ENCODE peak calls at places on chromosomes 6 and 20, in ten cellular contexts. One of them, this sample, is unnamed.

GRCh38 chr6:116370717-116371383 is at the start of gene DSE:
- DNase-seq in Calu3: peak; percentile 73
- DNase-seq in right lobe of liver: peak; percentile 92
- DNase-seq in activated CD4-positive, alpha-beta memory T cell treated with anti-CD3 and anti-CD28 coated beads for 36 hours: peak; percentile 74
- DNase-seq in stomach: peak; percentile 67
- DNase-seq in activated T-helper 1 cell treated with anti-CD3 and anti-CD28 coated beads, Interleukin-2, amount 50 U/mL, for 16 hours: peak; percentile 59
- DNase-seq in naive thymus-derived CD8-positive, alpha-beta T cell: peak; percentile 51
- DNase-seq in left ventricle myocardium superior: peak; percentile 89
- DNase-seq in NCI-H2227 treated with DMSO at 0.1 percent for 48 hours: peak; percentile 32
- DNase-seq in SW 1271: no peak
- DNase-seq in this sample: peak; percentile 37

GRCh38 chr20:56195946-56196345 is 52.6 kb upstream of the MC3R start:
- DNase-seq in Calu3: no peak
- DNase-seq in SW 1271: no peak
- DNase-seq in right lobe of liver: no peak
- DNase-seq in activated CD4-positive, alpha-beta memory T cell treated with anti-CD3 and anti-CD28 coated beads for 36 hours: no peak
- DNase-seq in NCI-H2227 treated with DMSO at 0.1 percent for 48 hours: no peak
- DNase-seq in left ventricle myocardium superior: no peak
- DNase-seq in stomach: no peak
- DNase-seq in activated T-helper 1 cell treated with anti-CD3 and anti-CD28 coated beads, Interleukin-2, amount 50 U/mL, for 16 hours: no peak
- DNase-seq in naive thymus-derived CD8-positive, alpha-beta T cell: no peak
- DNase-seq in this sample: no peak

GRCh38 chr20:49160057-49160929 is 27.8 kb downstream of the STAU1 start:
- DNase-seq in SW 1271: no peak
- DNase-seq in NCI-H2227 treated with DMSO at 0.1 percent for 48 hours: no peak
- DNase-seq in activated CD4-positive, alpha-beta memory T cell treated with anti-CD3 and anti-CD28 coated beads for 36 hours: no peak
- DNase-seq in naive thymus-derived CD8-positive, alpha-beta T cell: no peak
- DNase-seq in Calu3: no peak
- DNase-seq in right lobe of liver: no peak
- DNase-seq in activated T-helper 1 cell treated with anti-CD3 and anti-CD28 coated beads, Interleukin-2, amount 50 U/mL, for 16 hours: no peak
- DNase-seq in stomach: no peak
- DNase-seq in left ventricle myocardium superior: no peak
- DNase-seq in this sample: no peak

GRCh38 chr20:37327748-37328147 is 18.2 kb upstream of the SRC start:
- DNase-seq in naive thymus-derived CD8-positive, alpha-beta T cell: no peak
- DNase-seq in SW 1271: no peak
- DNase-seq in Calu3: no peak
- DNase-seq in NCI-H2227 treated with DMSO at 0.1 percent for 48 hours: no peak
- DNase-seq in activated T-helper 1 cell treated with anti-CD3 and anti-CD28 coated beads, Interleukin-2, amount 50 U/mL, for 16 hours: no peak
- DNase-seq in activated CD4-positive, alpha-beta memory T cell treated with anti-CD3 and anti-CD28 coated beads for 36 hours: no peak
- DNase-seq in left ventricle myocardium superior: peak; percentile 82
- DNase-seq in right lobe of liver: no peak
- DNase-seq in stomach: peak; percentile 47
- DNase-seq in this sample: no peak

GRCh38 chr6:39753745-39754084 is 28.5 kb upstream of the KIF6 start:
- DNase-seq in Calu3: no peak
- DNase-seq in stomach: no peak
- DNase-seq in right lobe of liver: no peak
- DNase-seq in activated T-helper 1 cell treated with anti-CD3 and anti-CD28 coated beads, Interleukin-2, amount 50 U/mL, for 16 hours: no peak
- DNase-seq in left ventricle myocardium superior: peak; percentile 32
- DNase-seq in naive thymus-derived CD8-positive, alpha-beta T cell: no peak
- DNase-seq in NCI-H2227 treated with DMSO at 0.1 percent for 48 hours: no peak
- DNase-seq in SW 1271: no peak
- DNase-seq in activated CD4-positive, alpha-beta memory T cell treated with anti-CD3 and anti-CD28 coated beads for 36 hours: no peak
- DNase-seq in this sample: no peak

GRCh38 chr6:52598123-52598823 is 21.4 kb upstream of the TRAM2 start:
- DNase-seq in right lobe of liver: peak; percentile 42
- DNase-seq in Calu3: peak; percentile 79
- DNase-seq in stomach: peak; percentile 46
- DNase-seq in SW 1271: no peak
- DNase-seq in activated CD4-positive, alpha-beta memory T cell treated with anti-CD3 and anti-CD28 coated beads for 36 hours: peak; percentile 40
- DNase-seq in NCI-H2227 treated with DMSO at 0.1 percent for 48 hours: peak; percentile 78
- DNase-seq in left ventricle myocardium superior: peak; percentile 61
- DNase-seq in naive thymus-derived CD8-positive, alpha-beta T cell: peak; percentile 7
- DNase-seq in activated T-helper 1 cell treated with anti-CD3 and anti-CD28 coated beads, Interleukin-2, amount 50 U/mL, for 16 hours: no peak
- DNase-seq in this sample: peak; percentile 49

GRCh38 chr20:59019217-59019616 is at the start of gene TUBB1:
- DNase-seq in naive thymus-derived CD8-positive, alpha-beta T cell: no peak
- DNase-seq in activated CD4-positive, alpha-beta memory T cell treated with anti-CD3 and anti-CD28 coated beads for 36 hours: no peak
- DNase-seq in NCI-H2227 treated with DMSO at 0.1 percent for 48 hours: no peak
- DNase-seq in SW 1271: no peak
- DNase-seq in right lobe of liver: no peak
- DNase-seq in left ventricle myocardium superior: no peak
- DNase-seq in Calu3: no peak
- DNase-seq in activated T-helper 1 cell treated with anti-CD3 and anti-CD28 coated beads, Interleukin-2, amount 50 U/mL, for 16 hours: no peak
- DNase-seq in stomach: no peak
- DNase-seq in this sample: no peak

GRCh38 chr20:4234128-4234527 is 218.8 kb upstream of the RNF24 start:
- DNase-seq in stomach: no peak
- DNase-seq in Calu3: no peak
- DNase-seq in naive thymus-derived CD8-positive, alpha-beta T cell: no peak
- DNase-seq in activated T-helper 1 cell treated with anti-CD3 and anti-CD28 coated beads, Interleukin-2, amount 50 U/mL, for 16 hours: no peak
- DNase-seq in left ventricle myocardium superior: no peak
- DNase-seq in SW 1271: no peak
- DNase-seq in right lobe of liver: no peak
- DNase-seq in NCI-H2227 treated with DMSO at 0.1 percent for 48 hours: no peak
- DNase-seq in activated CD4-positive, alpha-beta memory T cell treated with anti-CD3 and anti-CD28 coated beads for 36 hours: no peak
- DNase-seq in this sample: peak; percentile 29

GRCh38 chr6:85062884-85063283 is 298.5 kb upstream of the TBX18 start:
- DNase-seq in NCI-H2227 treated with DMSO at 0.1 percent for 48 hours: no peak
- DNase-seq in SW 1271: no peak
- DNase-seq in naive thymus-derived CD8-positive, alpha-beta T cell: no peak
- DNase-seq in activated T-helper 1 cell treated with anti-CD3 and anti-CD28 coated beads, Interleukin-2, amount 50 U/mL, for 16 hours: no peak
- DNase-seq in activated CD4-positive, alpha-beta memory T cell treated with anti-CD3 and anti-CD28 coated beads for 36 hours: no peak
- DNase-seq in Calu3: no peak
- DNase-seq in left ventricle myocardium superior: no peak
- DNase-seq in right lobe of liver: no peak
- DNase-seq in stomach: no peak
- DNase-seq in this sample: no peak

GRCh38 chr6:3526962-3527796 is 70.3 kb upstream of the SLC22A23 start:
- DNase-seq in SW 1271: no peak
- DNase-seq in Calu3: no peak
- DNase-seq in naive thymus-derived CD8-positive, alpha-beta T cell: no peak
- DNase-seq in activated T-helper 1 cell treated with anti-CD3 and anti-CD28 coated beads, Interleukin-2, amount 50 U/mL, for 16 hours: no peak
- DNase-seq in stomach: no peak
- DNase-seq in right lobe of liver: no peak
- DNase-seq in left ventricle myocardium superior: no peak
- DNase-seq in activated CD4-positive, alpha-beta memory T cell treated with anti-CD3 and anti-CD28 coated beads for 36 hours: no peak
- DNase-seq in NCI-H2227 treated with DMSO at 0.1 percent for 48 hours: no peak
- DNase-seq in this sample: no peak

GRCh38 chr20:46546293-46546692 is 4.2 kb downstream of the OCSTAMP start:
- DNase-seq in SW 1271: no peak
- DNase-seq in NCI-H2227 treated with DMSO at 0.1 percent for 48 hours: no peak
- DNase-seq in activated T-helper 1 cell treated with anti-CD3 and anti-CD28 coated beads, Interleukin-2, amount 50 U/mL, for 16 hours: no peak
- DNase-seq in activated CD4-positive, alpha-beta memory T cell treated with anti-CD3 and anti-CD28 coated beads for 36 hours: no peak
- DNase-seq in naive thymus-derived CD8-positive, alpha-beta T cell: no peak
- DNase-seq in left ventricle myocardium superior: no peak
- DNase-seq in stomach: no peak
- DNase-seq in Calu3: no peak
- DNase-seq in right lobe of liver: no peak
- DNase-seq in this sample: no peak

GRCh38 chr20:62808211-62808865 is 3.7 kb downstream of the OGFR start:
- DNase-seq in Calu3: peak; percentile 89
- DNase-seq in NCI-H2227 treated with DMSO at 0.1 percent for 48 hours: peak; percentile 21
- DNase-seq in activated T-helper 1 cell treated with anti-CD3 and anti-CD28 coated beads, Interleukin-2, amount 50 U/mL, for 16 hours: peak; percentile 61
- DNase-seq in left ventricle myocardium superior: peak; percentile 82
- DNase-seq in stomach: peak; percentile 70
- DNase-seq in activated CD4-positive, alpha-beta memory T cell treated with anti-CD3 and anti-CD28 coated beads for 36 hours: peak; percentile 80
- DNase-seq in SW 1271: no peak
- DNase-seq in right lobe of liver: peak; percentile 72
- DNase-seq in naive thymus-derived CD8-positive, alpha-beta T cell: peak; percentile 74
- DNase-seq in this sample: no peak

GRCh38 chr6:132132420-132132819 is 181.2 kb upstream of the CCN2 start:
- DNase-seq in NCI-H2227 treated with DMSO at 0.1 percent for 48 hours: no peak
- DNase-seq in stomach: no peak
- DNase-seq in Calu3: peak; percentile 4
- DNase-seq in left ventricle myocardium superior: no peak
- DNase-seq in SW 1271: no peak
- DNase-seq in naive thymus-derived CD8-positive, alpha-beta T cell: no peak
- DNase-seq in activated T-helper 1 cell treated with anti-CD3 and anti-CD28 coated beads, Interleukin-2, amount 50 U/mL, for 16 hours: no peak
- DNase-seq in right lobe of liver: no peak
- DNase-seq in activated CD4-positive, alpha-beta memory T cell treated with anti-CD3 and anti-CD28 coated beads for 36 hours: no peak
- DNase-seq in this sample: no peak

GRCh38 chr6:75481394-75481793 is 12.2 kb downstream of the FILIP1 start:
- DNase-seq in activated CD4-positive, alpha-beta memory T cell treated with anti-CD3 and anti-CD28 coated beads for 36 hours: no peak
- DNase-seq in naive thymus-derived CD8-positive, alpha-beta T cell: no peak
- DNase-seq in SW 1271: no peak
- DNase-seq in activated T-helper 1 cell treated with anti-CD3 and anti-CD28 coated beads, Interleukin-2, amount 50 U/mL, for 16 hours: no peak
- DNase-seq in left ventricle myocardium superior: no peak
- DNase-seq in NCI-H2227 treated with DMSO at 0.1 percent for 48 hours: no peak
- DNase-seq in Calu3: no peak
- DNase-seq in right lobe of liver: no peak
- DNase-seq in stomach: no peak
- DNase-seq in this sample: no peak

GRCh38 chr6:68235192-68235812 is 399.8 kb upstream of the ADGRB3 start:
- DNase-seq in activated CD4-positive, alpha-beta memory T cell treated with anti-CD3 and anti-CD28 coated beads for 36 hours: no peak
- DNase-seq in naive thymus-derived CD8-positive, alpha-beta T cell: no peak
- DNase-seq in left ventricle myocardium superior: no peak
- DNase-seq in right lobe of liver: no peak
- DNase-seq in Calu3: no peak
- DNase-seq in SW 1271: no peak
- DNase-seq in NCI-H2227 treated with DMSO at 0.1 percent for 48 hours: no peak
- DNase-seq in activated T-helper 1 cell treated with anti-CD3 and anti-CD28 coated beads, Interleukin-2, amount 50 U/mL, for 16 hours: no peak
- DNase-seq in stomach: no peak
- DNase-seq in this sample: no peak

GRCh38 chr6:14763139-14763538 is 482.7 kb upstream of the JARID2 start:
- DNase-seq in naive thymus-derived CD8-positive, alpha-beta T cell: no peak
- DNase-seq in left ventricle myocardium superior: no peak
- DNase-seq in stomach: no peak
- DNase-seq in activated T-helper 1 cell treated with anti-CD3 and anti-CD28 coated beads, Interleukin-2, amount 50 U/mL, for 16 hours: no peak
- DNase-seq in Calu3: no peak
- DNase-seq in NCI-H2227 treated with DMSO at 0.1 percent for 48 hours: no peak
- DNase-seq in SW 1271: no peak
- DNase-seq in right lobe of liver: peak; percentile 30
- DNase-seq in activated CD4-positive, alpha-beta memory T cell treated with anti-CD3 and anti-CD28 coated beads for 36 hours: no peak
- DNase-seq in this sample: peak; percentile 91

GRCh38 chr20:46621492-46621891 is 29.8 kb downstream of the SLC13A3 start:
- DNase-seq in activated T-helper 1 cell treated with anti-CD3 and anti-CD28 coated beads, Interleukin-2, amount 50 U/mL, for 16 hours: no peak
- DNase-seq in stomach: no peak
- DNase-seq in activated CD4-positive, alpha-beta memory T cell treated with anti-CD3 and anti-CD28 coated beads for 36 hours: no peak
- DNase-seq in SW 1271: no peak
- DNase-seq in right lobe of liver: no peak
- DNase-seq in left ventricle myocardium superior: no peak
- DNase-seq in naive thymus-derived CD8-positive, alpha-beta T cell: no peak
- DNase-seq in NCI-H2227 treated with DMSO at 0.1 percent for 48 hours: no peak
- DNase-seq in Calu3: no peak
- DNase-seq in this sample: no peak

GRCh38 chr6:96153775-96154174 is 138.0 kb downstream of the FUT9 start:
- DNase-seq in activated T-helper 1 cell treated with anti-CD3 and anti-CD28 coated beads, Interleukin-2, amount 50 U/mL, for 16 hours: no peak
- DNase-seq in activated CD4-positive, alpha-beta memory T cell treated with anti-CD3 and anti-CD28 coated beads for 36 hours: no peak
- DNase-seq in SW 1271: no peak
- DNase-seq in naive thymus-derived CD8-positive, alpha-beta T cell: no peak
- DNase-seq in stomach: no peak
- DNase-seq in Calu3: no peak
- DNase-seq in NCI-H2227 treated with DMSO at 0.1 percent for 48 hours: no peak
- DNase-seq in right lobe of liver: no peak
- DNase-seq in left ventricle myocardium superior: no peak
- DNase-seq in this sample: no peak

GRCh38 chr6:146915671-146916127 is 288.5 kb upstream of the STXBP5 start:
- DNase-seq in naive thymus-derived CD8-positive, alpha-beta T cell: no peak
- DNase-seq in NCI-H2227 treated with DMSO at 0.1 percent for 48 hours: no peak
- DNase-seq in Calu3: no peak
- DNase-seq in stomach: no peak
- DNase-seq in left ventricle myocardium superior: no peak
- DNase-seq in activated CD4-positive, alpha-beta memory T cell treated with anti-CD3 and anti-CD28 coated beads for 36 hours: no peak
- DNase-seq in activated T-helper 1 cell treated with anti-CD3 and anti-CD28 coated beads, Interleukin-2, amount 50 U/mL, for 16 hours: no peak
- DNase-seq in SW 1271: peak; percentile 12
- DNase-seq in right lobe of liver: no peak
- DNase-seq in this sample: no peak

GRCh38 chr20:50678213-50678898 is 13.0 kb downstream of the RIPOR3 start:
- DNase-seq in naive thymus-derived CD8-positive, alpha-beta T cell: no peak
- DNase-seq in left ventricle myocardium superior: no peak
- DNase-seq in NCI-H2227 treated with DMSO at 0.1 percent for 48 hours: no peak
- DNase-seq in right lobe of liver: peak; percentile 31
- DNase-seq in Calu3: peak; percentile 98
- DNase-seq in stomach: peak; percentile 93
- DNase-seq in SW 1271: no peak
- DNase-seq in activated CD4-positive, alpha-beta memory T cell treated with anti-CD3 and anti-CD28 coated beads for 36 hours: no peak
- DNase-seq in activated T-helper 1 cell treated with anti-CD3 and anti-CD28 coated beads, Interleukin-2, amount 50 U/mL, for 16 hours: no peak
- DNase-seq in this sample: peak; percentile 95

GRCh38 chr6:113997106-113997505 is 26.2 kb upstream of the HDAC2 start:
- DNase-seq in naive thymus-derived CD8-positive, alpha-beta T cell: no peak
- DNase-seq in right lobe of liver: no peak
- DNase-seq in activated CD4-positive, alpha-beta memory T cell treated with anti-CD3 and anti-CD28 coated beads for 36 hours: no peak
- DNase-seq in NCI-H2227 treated with DMSO at 0.1 percent for 48 hours: no peak
- DNase-seq in activated T-helper 1 cell treated with anti-CD3 and anti-CD28 coated beads, Interleukin-2, amount 50 U/mL, for 16 hours: no peak
- DNase-seq in left ventricle myocardium superior: no peak
- DNase-seq in SW 1271: peak; percentile 68
- DNase-seq in Calu3: no peak
- DNase-seq in stomach: no peak
- DNase-seq in this sample: no peak

GRCh38 chr6:111230351-111231077 is 143.2 kb downstream of the SLC16A10 start:
- DNase-seq in NCI-H2227 treated with DMSO at 0.1 percent for 48 hours: no peak
- DNase-seq in stomach: no peak
- DNase-seq in SW 1271: no peak
- DNase-seq in activated CD4-positive, alpha-beta memory T cell treated with anti-CD3 and anti-CD28 coated beads for 36 hours: no peak
- DNase-seq in right lobe of liver: no peak
- DNase-seq in Calu3: no peak
- DNase-seq in left ventricle myocardium superior: no peak
- DNase-seq in activated T-helper 1 cell treated with anti-CD3 and anti-CD28 coated beads, Interleukin-2, amount 50 U/mL, for 16 hours: no peak
- DNase-seq in naive thymus-derived CD8-positive, alpha-beta T cell: no peak
- DNase-seq in this sample: no peak

GRCh38 chr6:149766156-149766768 is 16.7 kb downstream of the PCMT1 start:
- DNase-seq in activated T-helper 1 cell treated with anti-CD3 and anti-CD28 coated beads, Interleukin-2, amount 50 U/mL, for 16 hours: no peak
- DNase-seq in naive thymus-derived CD8-positive, alpha-beta T cell: no peak
- DNase-seq in stomach: peak; percentile 48
- DNase-seq in right lobe of liver: no peak
- DNase-seq in NCI-H2227 treated with DMSO at 0.1 percent for 48 hours: no peak
- DNase-seq in SW 1271: no peak
- DNase-seq in activated CD4-positive, alpha-beta memory T cell treated with anti-CD3 and anti-CD28 coated beads for 36 hours: no peak
- DNase-seq in left ventricle myocardium superior: no peak
- DNase-seq in Calu3: no peak
- DNase-seq in this sample: no peak

GRCh38 chr6:101401792-101402617 is 8.5 kb downstream of the GRIK2 start:
- DNase-seq in Calu3: no peak
- DNase-seq in stomach: no peak
- DNase-seq in naive thymus-derived CD8-positive, alpha-beta T cell: no peak
- DNase-seq in right lobe of liver: no peak
- DNase-seq in activated T-helper 1 cell treated with anti-CD3 and anti-CD28 coated beads, Interleukin-2, amount 50 U/mL, for 16 hours: no peak
- DNase-seq in NCI-H2227 treated with DMSO at 0.1 percent for 48 hours: peak; percentile 81
- DNase-seq in left ventricle myocardium superior: peak; percentile 61
- DNase-seq in SW 1271: no peak
- DNase-seq in activated CD4-positive, alpha-beta memory T cell treated with anti-CD3 and anti-CD28 coated beads for 36 hours: no peak
- DNase-seq in this sample: no peak

GRCh38 chr6:18741741-18742140 is 354.6 kb downstream of the RNF144B start:
- DNase-seq in right lobe of liver: no peak
- DNase-seq in stomach: no peak
- DNase-seq in activated T-helper 1 cell treated with anti-CD3 and anti-CD28 coated beads, Interleukin-2, amount 50 U/mL, for 16 hours: no peak
- DNase-seq in activated CD4-positive, alpha-beta memory T cell treated with anti-CD3 and anti-CD28 coated beads for 36 hours: no peak
- DNase-seq in SW 1271: no peak
- DNase-seq in naive thymus-derived CD8-positive, alpha-beta T cell: no peak
- DNase-seq in NCI-H2227 treated with DMSO at 0.1 percent for 48 hours: no peak
- DNase-seq in left ventricle myocardium superior: no peak
- DNase-seq in Calu3: no peak
- DNase-seq in this sample: no peak

GRCh38 chr6:40293109-40293823 is 293.9 kb downstream of the LRFN2 start:
- DNase-seq in right lobe of liver: no peak
- DNase-seq in left ventricle myocardium superior: no peak
- DNase-seq in Calu3: no peak
- DNase-seq in NCI-H2227 treated with DMSO at 0.1 percent for 48 hours: no peak
- DNase-seq in naive thymus-derived CD8-positive, alpha-beta T cell: no peak
- DNase-seq in SW 1271: no peak
- DNase-seq in stomach: no peak
- DNase-seq in activated CD4-positive, alpha-beta memory T cell treated with anti-CD3 and anti-CD28 coated beads for 36 hours: no peak
- DNase-seq in activated T-helper 1 cell treated with anti-CD3 and anti-CD28 coated beads, Interleukin-2, amount 50 U/mL, for 16 hours: no peak
- DNase-seq in this sample: no peak

GRCh38 chr6:30837432-30837831 is 46.9 kb upstream of the DDR1 start:
- DNase-seq in naive thymus-derived CD8-positive, alpha-beta T cell: no peak
- DNase-seq in left ventricle myocardium superior: no peak
- DNase-seq in stomach: no peak
- DNase-seq in SW 1271: no peak
- DNase-seq in Calu3: no peak
- DNase-seq in right lobe of liver: no peak
- DNase-seq in NCI-H2227 treated with DMSO at 0.1 percent for 48 hours: no peak
- DNase-seq in activated CD4-positive, alpha-beta memory T cell treated with anti-CD3 and anti-CD28 coated beads for 36 hours: no peak
- DNase-seq in activated T-helper 1 cell treated with anti-CD3 and anti-CD28 coated beads, Interleukin-2, amount 50 U/mL, for 16 hours: no peak
- DNase-seq in this sample: no peak

GRCh38 chr20:35329435-35330139 is 37.4 kb upstream of the FAM83C start:
- DNase-seq in activated T-helper 1 cell treated with anti-CD3 and anti-CD28 coated beads, Interleukin-2, amount 50 U/mL, for 16 hours: no peak
- DNase-seq in activated CD4-positive, alpha-beta memory T cell treated with anti-CD3 and anti-CD28 coated beads for 36 hours: peak; percentile 82
- DNase-seq in left ventricle myocardium superior: no peak
- DNase-seq in naive thymus-derived CD8-positive, alpha-beta T cell: no peak
- DNase-seq in right lobe of liver: peak; percentile 39
- DNase-seq in Calu3: peak; percentile 84
- DNase-seq in SW 1271: peak; percentile 66
- DNase-seq in NCI-H2227 treated with DMSO at 0.1 percent for 48 hours: no peak
- DNase-seq in stomach: peak; percentile 60
- DNase-seq in this sample: peak; percentile 76